ENCODE peak calls at places on chromosomes 2 and 18, in four cellular contexts. C is K562, U is GM12878, A is GM12891. P is an unnamed sample.

GRCh38 chr2:191190439-191190838 is 39.6 kb upstream of the STAT4 start:
- DNase-seq in C (no peak), A (no peak), U (no peak), P (no peak)

GRCh38 chr2:130327703-130328527 is 14.8 kb upstream of the IMP4 start:
- DNase-seq in U (no peak), A (no peak), C (peak; percentile 15), P (no peak)

GRCh38 chr2:71453404-71454220 is at the start of gene DYSF:
- DNase-seq in U (no peak), A (no peak), C (peak; percentile 88), P (peak; percentile 36)

GRCh38 chr18:79442508-79443221 is 46.9 kb downstream of the NFATC1 start:
- DNase-seq in A (no peak), U (no peak), C (no peak), P (no peak)

GRCh38 chr2:5777089-5777488 is 84.9 kb downstream of the SOX11 start:
- DNase-seq in U (no peak), A (no peak), C (no peak), P (no peak)

GRCh38 chr2:83471708-83472107 is 987.4 kb downstream of the SUCLG1 start:
- DNase-seq in A (no peak), C (no peak), U (no peak), P (no peak)

GRCh38 chr18:55790296-55790695 is 202.3 kb upstream of the TCF4 start:
- DNase-seq in C (no peak), A (no peak), U (no peak), P (no peak)

GRCh38 chr2:83186050-83186790 is 1272.9 kb downstream of the SUCLG1 start:
- DNase-seq in U (no peak), A (no peak), C (no peak), P (no peak)

GRCh38 chr2:28339516-28340175 is 53.0 kb upstream of the FOSL2 start:
- DNase-seq in U (no peak), C (no peak), A (no peak), P (no peak)

GRCh38 chr2:39696838-39697237 is 31.1 kb downstream of the TMEM178A start:
- DNase-seq in C (no peak), A (no peak), U (no peak), P (no peak)

GRCh38 chr2:181741756-181742155 is 61.4 kb upstream of the NEUROD1 start:
- DNase-seq in C (no peak), U (no peak), A (no peak), P (no peak)

GRCh38 chr2:170271340-170271739 is 93.4 kb downstream of the MYO3B start:
- DNase-seq in A (no peak), U (no peak), C (no peak), P (no peak)

GRCh38 chr2:171347591-171348032 is 86.2 kb downstream of the METTL8 start:
- DNase-seq in U (no peak), C (no peak), A (no peak), P (no peak)

GRCh38 chr2:144215701-144216675 is 303.9 kb downstream of the ZEB2 start:
- DNase-seq in A (no peak), U (peak; percentile 20), C (no peak), P (no peak)

GRCh38 chr18:11733031-11733430 is 44.0 kb downstream of the GNAL start:
- DNase-seq in U (no peak), C (peak; percentile 78), A (peak; percentile 62), P (peak; percentile 56)

GRCh38 chr2:174217883-174218282 is 30.4 kb downstream of the OLA1 start:
- DNase-seq in U (no peak), A (no peak), C (no peak), P (no peak)

GRCh38 chr2:191262436-191262835 is 17.2 kb downstream of the MYO1B start:
- DNase-seq in C (no peak), A (no peak), U (no peak), P (no peak)

GRCh38 chr2:152924722-152925121 is 206.3 kb downstream of the ARL6IP6 start:
- DNase-seq in A (no peak), U (no peak), C (no peak), P (no peak)

GRCh38 chr2:37590119-37590571 is 81.3 kb downstream of the CDC42EP3 start:
- DNase-seq in A (no peak), U (no peak), C (no peak), P (no peak)

GRCh38 chr2:37587817-37588216 is 83.6 kb downstream of the CDC42EP3 start:
- DNase-seq in A (no peak), C (no peak), U (no peak), P (no peak)

GRCh38 chr2:37589298-37589697 is 82.1 kb downstream of the CDC42EP3 start:
- DNase-seq in C (no peak), A (no peak), U (no peak), P (no peak)

GRCh38 chr2:37586663-37587409 is 84.6 kb downstream of the CDC42EP3 start:
- DNase-seq in U (no peak), A (no peak), C (no peak), P (no peak)

DNA sequence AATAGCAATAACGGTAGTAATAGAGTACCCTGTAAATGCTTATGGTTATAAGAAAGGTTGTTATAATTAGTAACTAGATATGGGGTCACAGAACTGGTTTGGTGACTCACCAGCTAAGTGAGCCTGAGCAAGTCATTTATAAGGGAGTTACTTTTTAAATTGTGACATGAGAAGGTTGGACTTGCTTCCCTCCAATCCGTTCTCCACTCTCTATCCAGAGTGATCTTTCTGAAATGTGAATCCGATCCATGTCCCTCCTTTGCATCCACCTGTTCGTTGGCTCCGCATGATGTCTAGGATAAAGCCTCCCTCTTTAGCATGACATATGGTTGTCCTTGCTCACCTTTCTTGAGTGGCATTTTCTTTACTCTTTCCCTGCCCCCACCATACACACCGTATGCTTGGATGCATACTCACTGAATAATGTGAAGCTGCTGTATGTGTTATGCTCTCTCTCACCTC is 83.1 kb downstream of the CDC42EP3 start:
- DNase-seq in U (no peak), C (no peak), A (no peak), P (no peak)
- TF ChIP-seq SPI1 in U (no peak), C (no peak), A (no peak), P (no peak)

GRCh38 chr2:23423062-23423872 is 38.3 kb downstream of the KLHL29 start:
- DNase-seq in C (no peak), A (no peak), U (no peak), P (no peak)
- TF ChIP-seq SPI1 in C (no peak), A (no peak), U (no peak), P (no peak)

GRCh38 chr2:2877427-2877826 is 500.2 kb downstream of the EIPR1 start:
- DNase-seq in C (no peak), A (no peak), U (no peak), P (no peak)

GRCh38 chr2:2874805-2875204 is 502.8 kb downstream of the EIPR1 start:
- DNase-seq in C (no peak), A (no peak), U (no peak), P (no peak)

GRCh38 chr2:2875296-2875695 is 502.3 kb downstream of the EIPR1 start:
- DNase-seq in U (no peak), C (no peak), A (no peak), P (no peak)

GRCh38 chr2:2875831-2876230 is 501.8 kb downstream of the EIPR1 start:
- DNase-seq in C (no peak), A (no peak), U (no peak), P (no peak)

GRCh38 chr2:2876350-2877042 is 501.1 kb downstream of the EIPR1 start:
- DNase-seq in A (no peak), C (no peak), U (no peak), P (no peak)
- TF ChIP-seq SPI1 in A (no peak), C (no peak), U (no peak), P (no peak)

GRCh38 chr2:16629770-16630169 is 35.9 kb downstream of the CYRIA start:
- DNase-seq in U (no peak), A (no peak), C (no peak), P (no peak)

GRCh38 chr2:16630463-16630862 is 35.2 kb downstream of the CYRIA start:
- DNase-seq in C (no peak), U (no peak), A (no peak), P (peak; percentile 87)

GRCh38 chr2:16635796-16636699 is 29.6 kb downstream of the CYRIA start:
- DNase-seq in U (no peak), A (no peak), C (peak; percentile 72), P (no peak)

GRCh38 chr2:16632615-16633014 is 33.0 kb downstream of the CYRIA start:
- DNase-seq in U (no peak), A (no peak), C (no peak), P (no peak)

GRCh38 chr2:16633632-16634430 is 31.8 kb downstream of the CYRIA start:
- DNase-seq in U (no peak), C (peak; percentile 32), A (no peak), P (no peak)
- TF ChIP-seq SPI1 in U (no peak), C (no peak), A (no peak), P (no peak)

GRCh38 chr18:24914685-24915267 is 437.2 kb downstream of the ZNF521 start:
- DNase-seq in A (no peak), U (no peak), C (no peak), P (no peak)

GRCh38 chr18:24913507-24914147 is 438.3 kb downstream of the ZNF521 start:
- DNase-seq in C (no peak), U (no peak), A (no peak), P (no peak)

GRCh38 chr18:24917767-24918166 is 434.2 kb downstream of the ZNF521 start:
- DNase-seq in U (no peak), C (no peak), A (no peak), P (no peak)

GRCh38 chr18:24914148-24914525 is 437.8 kb downstream of the ZNF521 start:
- DNase-seq in A (no peak), U (no peak), C (no peak), P (no peak)

GRCh38 chr18:24915547-24915946 is 436.4 kb downstream of the ZNF521 start:
- DNase-seq in U (no peak), A (no peak), C (no peak), P (no peak)
- TF ChIP-seq SPI1 in U (no peak), A (no peak), C (no peak), P (no peak)

DNA sequence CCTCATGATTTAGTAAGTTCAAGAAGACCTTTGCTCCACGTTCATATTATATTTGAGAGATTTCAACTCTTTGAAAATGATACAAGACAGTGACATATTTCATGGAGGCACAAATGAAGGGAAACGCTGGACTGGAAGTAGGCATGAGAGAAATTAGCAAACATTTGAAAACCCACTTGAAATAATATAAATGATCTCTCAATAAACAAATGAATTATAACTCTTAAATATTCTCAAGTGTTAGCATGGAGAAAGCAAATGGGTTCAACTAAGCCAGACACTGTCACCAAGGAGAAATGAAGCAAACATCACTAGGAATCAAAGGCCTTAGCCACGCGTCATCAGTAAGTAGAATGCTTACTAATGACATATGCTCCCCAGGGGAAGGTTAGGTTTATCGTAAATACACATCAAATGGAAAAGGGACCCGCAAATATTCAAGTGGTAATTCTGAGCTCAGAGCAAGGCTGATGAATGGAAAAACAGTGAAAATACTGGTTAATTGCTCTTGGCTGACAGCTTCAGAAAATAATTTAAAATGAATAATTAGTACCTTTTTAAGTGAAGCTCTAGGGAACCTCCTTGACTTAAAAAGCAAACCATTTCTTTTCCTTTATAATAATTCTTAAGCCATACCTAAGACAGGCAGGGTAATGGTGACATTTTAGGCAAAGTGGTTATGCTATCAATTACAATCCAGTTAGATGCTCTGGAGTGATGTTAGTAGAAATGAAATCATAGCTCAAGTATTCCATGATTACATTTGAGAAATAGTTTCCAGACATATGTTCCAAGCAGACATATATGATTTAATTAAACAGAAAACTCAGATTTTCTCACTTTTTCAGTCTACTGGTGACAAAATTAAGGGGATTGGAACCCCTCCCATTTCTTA is 101.5 kb downstream of the ALPK2 start:
- DNase-seq in A (no peak), C (no peak), U (no peak), P (no peak)
- TF ChIP-seq SPI1 in A (no peak), C (no peak), U (no peak), P (no peak)